ENCODE peak calls at places on chromosomes 5 and 9, in ten cellular contexts. H is tibial artery; E is endodermal cell; F is A549; M is CD8-positive, alpha-beta T cell; P is fibroblast of lung; N is mammary epithelial cell; I is HepG2; G is tibial nerve; W is colonic mucosa. Y is an unnamed sample.

GRCh38 chr9:116156621-116157314 is 3.2 kb downstream of the PAPPA start:
- DNase-seq in H (peak), E (peak), F (peak), M (no peak), P (peak), N (no peak), I (no peak), G (no peak), W (peak), Y (peak)

GRCh38 chr9:110148868-110149267 is 59.1 kb downstream of the C9orf152 start:
- DNase-seq in H (no peak), E (no peak), F (no peak), M (no peak), P (no peak), N (no peak), I (no peak), G (no peak), W (no peak), Y (no peak)

GRCh38 chr5:169243651-169244422 is 57.1 kb downstream of the SLIT3 start:
- DNase-seq in H (no peak), E (no peak), F (no peak), M (no peak), P (no peak), N (no peak), I (no peak), G (no peak), W (no peak), Y (no peak)

GRCh38 chr5:55634866-55635265 is 77.3 kb downstream of the SLC38A9 start:
- DNase-seq in H (no peak), E (no peak), F (no peak), M (no peak), P (peak), N (peak), I (no peak), G (no peak), W (no peak), Y (no peak)

GRCh38 chr5:27821681-27822080 is 783.3 kb upstream of the CDH9 start:
- DNase-seq in H (no peak), E (no peak), F (no peak), M (no peak), P (no peak), N (peak), I (no peak), G (no peak), W (no peak), Y (no peak)

GRCh38 chr9:127734747-127735529 is at the start of gene TOR2A:
- DNase-seq in H (peak), E (peak), F (peak), M (peak), P (peak), N (peak), I (peak), G (peak), W (peak), Y (peak)

GRCh38 chr5:89374144-89374784 is 491.3 kb upstream of the MEF2C start:
- DNase-seq in H (no peak), E (no peak), F (no peak), M (no peak), P (peak), N (no peak), I (no peak), G (no peak), W (peak), Y (no peak)

GRCh38 chr5:54524704-54525103 is 7.1 kb downstream of the SNX18 start:
- DNase-seq in H (peak), E (no peak), F (no peak), M (no peak), P (peak), N (no peak), I (no peak), G (no peak), W (no peak), Y (peak)

GRCh38 chr5:51495672-51496071 is 112.4 kb downstream of the ISL1 start:
- DNase-seq in H (no peak), E (no peak), F (no peak), M (no peak), P (peak), N (peak), I (no peak), G (no peak), W (no peak), Y (no peak)

GRCh38 chr5:40672440-40672839 is 7.3 kb upstream of the PTGER4 start:
- DNase-seq in H (no peak), E (no peak), F (no peak), M (no peak), P (no peak), N (no peak), I (no peak), G (no peak), W (no peak), Y (no peak)

GRCh38 chr5:114308508-114308907 is 53.4 kb upstream of the KCNN2 start:
- DNase-seq in H (no peak), E (no peak), F (no peak), M (no peak), P (no peak), N (no peak), I (no peak), G (no peak), W (no peak), Y (no peak)

GRCh38 chr5:31887556-31887955 is 248.6 kb downstream of the PDZD2 start:
- DNase-seq in H (no peak), E (no peak), F (no peak), M (no peak), P (no peak), N (no peak), I (no peak), G (no peak), W (no peak), Y (no peak)

GRCh38 chr9:3240651-3241268 is 285.0 kb downstream of the RFX3 start:
- DNase-seq in H (peak), E (peak), F (peak), M (peak), P (peak), N (peak), I (peak), G (peak), W (peak), Y (no peak)

GRCh38 chr5:141051526-141051876 is 327 bp downstream of the PCDHB1 start:
- DNase-seq in H (no peak), E (peak), F (no peak), M (no peak), P (no peak), N (no peak), I (no peak), G (no peak), W (no peak), Y (no peak)

GRCh38 chr5:175501759-175502158 is 23.4 kb downstream of the SFXN1 start:
- DNase-seq in H (no peak), E (peak), F (no peak), M (peak), P (no peak), N (no peak), I (no peak), G (no peak), W (no peak), Y (no peak)

GRCh38 chr5:38738898-38739743 is 106.7 kb upstream of the OSMR start:
- DNase-seq in H (no peak), E (no peak), F (no peak), M (no peak), P (peak), N (peak), I (no peak), G (no peak), W (no peak), Y (no peak)

GRCh38 chr5:68958428-68958827 is 135.4 kb upstream of the SLC30A5 start:
- DNase-seq in H (no peak), E (no peak), F (no peak), M (no peak), P (no peak), N (no peak), I (no peak), G (no peak), W (no peak), Y (no peak)

GRCh38 chr9:94643176-94643575 is 3.9 kb upstream of the FBP1 start:
- DNase-seq in H (no peak), E (no peak), F (no peak), M (no peak), P (no peak), N (no peak), I (no peak), G (no peak), W (no peak), Y (no peak)

GRCh38 chr9:137226338-137227056 is 805 bp upstream of the RNF224 start:
- DNase-seq in H (no peak), E (no peak), F (no peak), M (no peak), P (no peak), N (peak), I (no peak), G (no peak), W (no peak), Y (no peak)

GRCh38 chr5:152349683-152350526 is 55.2 kb downstream of the NMUR2 start:
- DNase-seq in H (no peak), E (peak), F (peak), M (no peak), P (peak), N (peak), I (peak), G (no peak), W (peak), Y (no peak)

GRCh38 chr5:98314262-98314661 is 459.2 kb upstream of the RGMB start:
- DNase-seq in H (no peak), E (no peak), F (no peak), M (no peak), P (peak), N (peak), I (no peak), G (no peak), W (no peak), Y (no peak)

GRCh38 chr9:127796225-127796813 is 6.4 kb upstream of the FPGS start:
- DNase-seq in H (no peak), E (no peak), F (no peak), M (no peak), P (peak), N (no peak), I (peak), G (no peak), W (no peak), Y (peak)

GRCh38 chr9:107141967-107142366 is 141.1 kb upstream of the RAD23B start:
- DNase-seq in H (no peak), E (peak), F (no peak), M (no peak), P (peak), N (no peak), I (no peak), G (no peak), W (no peak), Y (no peak)

GRCh38 chr9:94813379-94813778 is 86.9 kb downstream of the AOPEP start:
- DNase-seq in H (no peak), E (no peak), F (no peak), M (no peak), P (no peak), N (no peak), I (no peak), G (no peak), W (no peak), Y (no peak)

GRCh38 chr5:194102-194501 is 2.8 kb downstream of the LRRC14B start:
- DNase-seq in H (no peak), E (no peak), F (no peak), M (no peak), P (no peak), N (no peak), I (no peak), G (no peak), W (no peak), Y (no peak)

GRCh38 chr9:76338418-76338817 is 55.8 kb downstream of the RFK start:
- DNase-seq in H (no peak), E (no peak), F (no peak), M (no peak), P (no peak), N (no peak), I (no peak), G (no peak), W (no peak), Y (no peak)
- H3K27ac ChIP-seq in H (no peak), E (no peak), F (no peak), M (no peak), P (no peak), N (no peak), I (no peak), G (no peak), W (no peak), Y (no peak)

GRCh38 chr9:121909111-121909510 is 184.0 kb downstream of the TTLL11 start:
- DNase-seq in H (no peak), E (no peak), F (no peak), M (no peak), P (no peak), N (no peak), I (no peak), G (no peak), W (no peak), Y (peak)

GRCh38 chr9:121901616-121902015 is 191.5 kb downstream of the TTLL11 start:
- DNase-seq in H (no peak), E (peak), F (no peak), M (no peak), P (peak), N (no peak), I (no peak), G (no peak), W (no peak), Y (peak)

GRCh38 chr9:121902483-121903135 is 190.5 kb downstream of the TTLL11 start:
- DNase-seq in H (no peak), E (no peak), F (no peak), M (no peak), P (peak), N (peak), I (no peak), G (no peak), W (no peak), Y (peak)

GRCh38 chr9:121910491-121911040 is 182.5 kb downstream of the TTLL11 start:
- DNase-seq in H (no peak), E (no peak), F (no peak), M (no peak), P (no peak), N (no peak), I (no peak), G (no peak), W (no peak), Y (no peak)

GRCh38 chr9:121906074-121906520 is 187.0 kb downstream of the TTLL11 start:
- DNase-seq in H (no peak), E (no peak), F (no peak), M (no peak), P (no peak), N (peak), I (no peak), G (no peak), W (no peak), Y (peak)
- H3K27ac ChIP-seq in H (no peak), E (no peak), F (no peak), M (no peak), P (no peak), N (no peak), I (no peak), G (peak), W (no peak), Y (no peak)

GRCh38 chr9:130206579-130206978 is 34.4 kb downstream of the NCS1 start:
- DNase-seq in H (no peak), E (no peak), F (no peak), M (no peak), P (no peak), N (no peak), I (no peak), G (no peak), W (no peak), Y (no peak)
- H3K27ac ChIP-seq in H (peak), E (no peak), F (no peak), M (no peak), P (no peak), N (no peak), I (no peak), G (no peak), W (no peak), Y (no peak)

GRCh38 chr9:92507005-92507404 is 24.7 kb upstream of the ASPN start:
- DNase-seq in H (no peak), E (no peak), F (no peak), M (no peak), P (no peak), N (no peak), I (no peak), G (no peak), W (no peak), Y (no peak)

GRCh38 chr9:92510747-92511146 is 25.0 kb downstream of the ECM2 start:
- DNase-seq in H (no peak), E (no peak), F (no peak), M (no peak), P (no peak), N (no peak), I (no peak), G (no peak), W (no peak), Y (no peak)

GRCh38 chr9:92506184-92506857 is 24.0 kb upstream of the ASPN start:
- DNase-seq in H (peak), E (no peak), F (peak), M (no peak), P (peak), N (peak), I (no peak), G (no peak), W (no peak), Y (peak)

GRCh38 chr9:92507496-92507895 is 25.2 kb upstream of the ASPN start:
- DNase-seq in H (no peak), E (no peak), F (no peak), M (no peak), P (no peak), N (no peak), I (no peak), G (no peak), W (no peak), Y (no peak)

DNA sequence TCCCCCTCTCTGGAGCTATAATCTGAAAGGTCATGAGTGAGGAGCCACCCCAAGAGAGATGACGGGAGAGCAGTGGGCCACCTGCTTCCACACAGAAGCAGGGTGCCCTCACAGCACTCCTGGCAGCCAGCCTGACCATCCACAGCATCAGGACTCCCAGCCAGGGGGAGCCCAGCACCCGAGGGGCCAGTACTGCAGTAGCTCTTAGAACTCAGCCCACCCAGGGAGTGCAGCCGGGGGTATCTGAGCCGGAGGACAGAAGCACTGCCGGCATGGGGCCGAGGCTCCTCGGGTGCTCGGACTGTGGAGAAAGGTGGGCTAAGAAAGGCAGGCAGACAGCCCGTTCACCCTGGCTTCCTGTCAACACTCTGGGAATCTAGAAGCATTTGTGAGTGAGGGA is 25.7 kb upstream of the ASPN start:
- DNase-seq in H (no peak), E (no peak), F (no peak), M (no peak), P (no peak), N (no peak), I (no peak), G (no peak), W (no peak), Y (no peak)
- H3K27ac ChIP-seq in H (peak), E (no peak), F (peak), M (no peak), P (no peak), N (no peak), I (no peak), G (peak), W (no peak), Y (peak)

GRCh38 chr9:16236326-16236725 is 634.1 kb downstream of the BNC2 start:
- DNase-seq in H (peak), E (no peak), F (no peak), M (no peak), P (peak), N (no peak), I (no peak), G (no peak), W (no peak), Y (no peak)
- H3K27ac ChIP-seq in H (no peak), E (no peak), F (peak), M (no peak), P (no peak), N (no peak), I (no peak), G (peak), W (no peak), Y (no peak)

DNA sequence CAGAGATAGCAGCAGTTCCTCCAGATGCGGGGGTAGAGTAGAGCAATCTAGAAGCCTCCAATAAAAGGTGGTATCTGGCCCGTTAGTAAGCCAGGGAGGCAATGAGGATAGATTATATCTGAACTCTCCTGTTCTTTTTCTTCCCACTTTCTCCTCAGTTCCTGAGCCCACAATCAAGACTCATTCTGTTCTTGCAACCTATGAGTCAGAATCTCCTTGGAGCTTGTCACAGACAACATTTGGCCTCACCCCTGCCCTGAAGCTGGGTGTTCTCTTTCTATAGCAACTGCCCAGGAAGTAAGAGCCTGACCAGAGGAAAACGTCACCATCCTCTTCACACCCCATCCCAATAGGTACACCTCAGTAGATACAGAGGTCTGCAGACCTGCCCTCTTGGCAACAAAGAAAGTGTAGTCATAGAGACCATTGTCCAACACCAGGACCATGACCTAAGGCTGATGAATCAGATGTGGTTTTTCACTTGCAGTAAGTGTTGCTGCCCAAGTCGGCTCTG is 76.3 kb upstream of the PCA3 start:
- DNase-seq in H (peak), E (no peak), F (no peak), M (no peak), P (peak), N (peak), I (no peak), G (no peak), W (no peak), Y (peak)
- H3K27ac ChIP-seq in H (peak), E (no peak), F (no peak), M (no peak), P (peak), N (peak), I (no peak), G (peak), W (no peak), Y (peak)

GRCh38 chr9:120893917-120894316 is 16.9 kb upstream of the PHF19 start:
- DNase-seq in H (no peak), E (no peak), F (no peak), M (no peak), P (no peak), N (no peak), I (no peak), G (no peak), W (no peak), Y (no peak)
- H3K27ac ChIP-seq in H (peak), E (no peak), F (no peak), M (no peak), P (no peak), N (no peak), I (no peak), G (peak), W (no peak), Y (peak)

DNA sequence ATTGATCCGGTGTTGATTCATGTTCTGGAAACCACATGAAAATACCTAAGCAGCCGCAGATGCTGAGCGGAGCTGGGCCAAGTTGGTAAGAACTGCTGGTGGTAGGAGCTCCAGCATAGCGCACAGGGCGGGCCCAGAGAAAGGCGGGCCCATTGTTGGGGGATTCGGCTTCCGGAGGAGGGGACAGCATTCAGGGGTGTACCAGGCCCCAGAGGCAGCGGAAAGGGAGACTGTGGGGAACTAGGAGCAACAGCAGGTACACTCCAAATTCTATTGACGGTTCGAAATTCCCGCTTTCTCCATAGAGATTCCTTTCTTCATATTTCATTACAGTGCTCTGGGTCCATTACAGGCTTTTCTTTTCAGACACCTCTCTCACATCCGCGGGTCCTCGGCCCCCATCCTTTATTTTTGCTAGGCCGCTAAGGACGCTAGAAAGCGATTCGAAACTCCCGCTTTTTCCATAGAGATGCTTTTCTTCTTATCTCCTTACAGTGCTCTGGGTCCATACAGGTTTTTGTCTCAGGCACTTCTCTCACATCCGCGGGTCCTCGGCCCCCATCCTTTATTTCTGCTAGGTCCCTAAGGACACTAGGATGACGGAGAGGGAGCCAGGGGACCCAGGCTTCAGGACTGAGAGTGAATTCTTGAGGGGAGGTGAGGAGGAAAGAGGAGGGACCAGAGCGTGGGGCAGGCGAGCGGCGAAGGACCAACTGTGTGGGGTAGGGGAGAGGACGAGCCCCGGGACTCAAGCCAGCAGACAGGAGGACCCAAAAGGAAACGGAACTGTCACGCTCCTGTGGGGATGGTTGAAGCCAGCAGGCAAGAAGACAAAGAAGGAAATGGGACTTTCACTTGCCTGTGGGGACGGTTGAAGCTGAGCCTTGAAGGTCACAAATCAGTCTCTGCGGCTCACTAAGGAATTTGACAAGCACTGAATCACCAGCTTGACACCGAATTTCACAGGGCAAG is at the start of gene CCDC152:
- DNase-seq in H (no peak), E (peak), F (no peak), M (peak), P (peak), N (peak), I (no peak), G (no peak), W (no peak), Y (no peak)
- H3K27ac ChIP-seq in H (no peak), E (no peak), F (no peak), M (peak), P (no peak), N (no peak), I (no peak), G (no peak), W (no peak), Y (no peak)

GRCh38 chr9:133458643-133459312 is 1.0 kb upstream of the CACFD1 start:
- DNase-seq in H (no peak), E (no peak), F (no peak), M (no peak), P (no peak), N (no peak), I (peak), G (no peak), W (no peak), Y (no peak)
- H3K27ac ChIP-seq in H (peak), E (no peak), F (peak), M (no peak), P (no peak), N (no peak), I (peak), G (peak), W (no peak), Y (peak)

Y was measured in coronary artery.